ENCODE peak calls at places on chromosomes 3 and 15, in seven cellular contexts. X is stomach, U is A549, S is transverse colon, B is Peyer's patch, N is H1, A is esophagus squamous epithelium. T is an unnamed sample. For H3K4me1, the result is how much of the 10 kb centered on the place peaks cover.

GRCh38 chr3:139225551-139225950 is 118.3 kb upstream of the MRPS22 start:
- DNase-seq in X (no peak), U (no peak), S (no peak), B (no peak), N (no peak), A (no peak), T (no peak)

GRCh38 chr15:57881972-57882371 is 175.5 kb downstream of the POLR2M start:
- DNase-seq in X (no peak), U (no peak), S (no peak), B (no peak), N (no peak), A (no peak), T (no peak)

GRCh38 chr3:104879919-104880318 is 486.8 kb upstream of the ALCAM start:
- DNase-seq in X (no peak), U (no peak), S (no peak), B (no peak), N (no peak), A (no peak), T (no peak)

GRCh38 chr15:37773111-37773860 is 161.2 kb upstream of the TMCO5A start:
- DNase-seq in X (no peak), U (no peak), S (no peak), B (no peak), N (no peak), A (no peak), T (no peak)

GRCh38 chr3:135366816-135367215 is 571.8 kb downstream of the EPHB1 start:
- DNase-seq in X (no peak), U (no peak), S (no peak), B (no peak), N (no peak), A (no peak), T (no peak)

GRCh38 chr3:69747511-69748248 is 8.4 kb downstream of the MITF start:
- DNase-seq in X (no peak), U (no peak), S (no peak), B (no peak), N (no peak), A (no peak), T (no peak)

GRCh38 chr15:40281057-40281850 is 1.6 kb downstream of the ANKRD63 start:
- DNase-seq in X (no peak), U (no peak), S (no peak), B (no peak), N (peak), A (no peak), T (no peak)

GRCh38 chr3:159170436-159171003 is 368.7 kb downstream of the MFSD1 start:
- DNase-seq in X (no peak), U (no peak), S (no peak), B (no peak), N (no peak), A (no peak), T (no peak)

GRCh38 chr3:49924683-49925082 is 4.9 kb downstream of the MON1A start:
- DNase-seq in X (no peak), U (peak), S (no peak), B (no peak), N (no peak), A (no peak), T (no peak)

GRCh38 chr15:92463826-92464225 is 70.1 kb downstream of the ST8SIA2 start:
- DNase-seq in X (no peak), U (peak), S (no peak), B (no peak), N (no peak), A (no peak), T (no peak)

GRCh38 chr15:60326824-60327654 is 70.7 kb downstream of the ANXA2 start:
- DNase-seq in X (no peak), U (peak), S (no peak), B (no peak), N (no peak), A (no peak), T (no peak)

GRCh38 chr3:7876741-7877297 is 624.8 kb upstream of the LMCD1 start:
- DNase-seq in X (no peak), U (no peak), S (no peak), B (no peak), N (no peak), A (no peak), T (no peak)

GRCh38 chr3:165273411-165273810 is 77.2 kb upstream of the SLITRK3 start:
- DNase-seq in X (no peak), U (no peak), S (no peak), B (no peak), N (no peak), A (no peak), T (no peak)

GRCh38 chr3:155130001-155130400 is 49.9 kb downstream of the MME start:
- DNase-seq in X (no peak), U (no peak), S (no peak), B (no peak), N (no peak), A (no peak), T (no peak)

GRCh38 chr3:51621091-51621892 is 49.8 kb upstream of the TEX264 start:
- DNase-seq in X (no peak), U (no peak), S (no peak), B (no peak), N (no peak), A (no peak), T (no peak)

GRCh38 chr3:14411166-14411526 is 8.7 kb downstream of the SLC6A6 start:
- DNase-seq in X (peak), U (peak), S (no peak), B (no peak), N (no peak), A (no peak), T (no peak)

GRCh38 chr3:14413381-14414071 is 11.1 kb downstream of the SLC6A6 start:
- DNase-seq in X (no peak), U (peak), S (no peak), B (no peak), N (no peak), A (no peak), T (no peak)

GRCh38 chr3:14412831-14413380 is 10.5 kb downstream of the SLC6A6 start:
- DNase-seq in X (no peak), U (no peak), S (no peak), B (no peak), N (peak), A (no peak), T (no peak)

GRCh38 chr3:14410501-14411165 is 8.2 kb downstream of the SLC6A6 start:
- DNase-seq in X (peak), U (peak), S (peak), B (no peak), N (no peak), A (no peak), T (no peak)

DNA sequence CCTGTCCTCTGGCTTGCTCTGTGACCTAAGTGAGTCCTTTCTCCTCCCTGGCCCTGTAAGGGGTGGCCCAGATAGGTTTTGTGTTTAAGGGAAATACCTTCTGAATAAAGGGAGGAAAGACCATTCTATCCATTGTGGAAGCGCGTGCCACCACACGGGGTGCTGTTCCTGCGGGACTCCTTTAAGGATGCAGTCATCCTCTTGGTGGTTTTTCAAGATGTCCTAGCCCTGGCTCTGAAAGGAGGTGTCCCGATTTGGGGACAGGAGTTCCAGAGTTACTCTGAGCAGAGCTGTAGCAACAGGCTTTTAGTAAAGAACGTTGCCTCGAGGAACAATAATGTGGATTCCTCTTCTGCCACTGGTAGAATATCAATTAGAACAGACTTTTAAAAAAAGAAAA is 9.6 kb downstream of the SLC6A6 start:
- DNase-seq in X (no peak), U (peak), S (no peak), B (no peak), N (peak), A (no peak), T (no peak)
- TF ChIP-seq CTCF in X (no peak), U (no peak), S (no peak), B (no peak), N (no peak), A (no peak), T (no peak)

DNA sequence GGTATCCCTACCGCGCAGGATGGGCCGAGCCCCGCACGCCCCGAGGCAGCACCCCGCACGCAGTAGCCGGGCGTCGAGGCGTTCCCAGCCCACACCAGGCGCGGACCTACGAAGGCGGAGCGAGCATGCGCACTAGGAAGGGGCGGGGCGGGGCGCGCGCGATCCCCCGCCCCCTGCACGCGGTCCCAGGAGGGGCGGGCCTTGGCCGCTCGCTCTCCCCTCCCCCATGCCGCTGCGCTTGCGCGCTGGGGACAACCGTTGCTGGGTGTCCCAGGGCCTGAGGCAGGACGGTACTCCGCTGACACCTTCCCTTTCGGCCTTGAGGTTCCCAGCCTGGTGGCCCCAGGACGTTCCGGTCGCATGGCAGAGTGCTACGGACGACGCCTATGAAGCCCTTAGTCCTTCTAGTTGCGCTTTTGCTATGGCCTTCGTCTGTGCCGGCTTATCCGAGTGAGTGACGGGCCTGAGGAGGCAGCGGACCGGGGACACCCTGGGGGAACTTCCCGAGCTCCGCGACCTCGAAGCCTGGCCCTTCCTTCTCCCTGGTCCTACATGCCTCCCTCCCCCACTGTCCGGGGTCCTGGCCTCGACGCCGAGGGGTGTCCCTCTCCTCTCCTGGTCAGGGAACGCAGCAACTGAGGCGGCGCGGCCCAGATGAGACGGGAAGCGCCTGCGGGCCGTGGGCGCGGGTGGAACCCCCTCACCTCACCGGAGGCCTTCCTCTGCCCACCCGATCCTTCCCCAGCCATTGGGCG is at the start of gene SPESP1:
- DNase-seq in X (peak), U (no peak), S (peak), B (peak), N (no peak), A (no peak), T (peak)
- TF ChIP-seq POLR2A in X (no peak), U (no peak), S (no peak), B (no peak), N (no peak), A (no peak), T (no peak)

GRCh38 chr15:31265090-31265870 is 61.4 kb upstream of the KLF13 start:
- DNase-seq in X (peak), U (no peak), S (peak), B (peak), N (peak), A (no peak), T (peak)
- H3K4me1 ChIP-seq in X (under half), U (under half), S (under half), B (under half), N (under half), A (under half), T (under half)

DNA sequence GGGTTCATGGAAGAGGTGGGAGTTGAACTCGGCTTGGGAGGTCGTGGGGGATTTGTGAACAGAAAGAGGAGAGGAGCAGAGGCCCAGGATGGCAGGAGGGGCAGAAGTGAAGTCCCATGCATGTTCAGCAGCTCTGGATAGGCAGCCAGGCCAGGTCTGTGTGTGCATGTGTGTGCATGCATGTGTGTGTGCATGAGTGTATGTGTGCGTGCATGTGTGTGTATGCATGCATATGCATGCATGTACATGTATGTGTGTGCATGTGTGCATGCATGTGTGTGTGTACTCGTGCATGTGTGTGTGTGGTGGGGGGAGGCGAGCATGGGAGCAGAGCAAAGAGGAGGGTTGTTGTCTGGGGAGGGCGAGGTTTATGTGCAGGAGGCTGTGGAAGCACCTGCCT is 178.4 kb downstream of the RPLP1 start:
- DNase-seq in X (no peak), U (no peak), S (no peak), B (no peak), N (no peak), A (no peak), T (no peak)
- TF ChIP-seq CTCF in X (no peak), U (no peak), S (no peak), B (no peak), N (no peak), A (no peak), T (no peak)

DNA sequence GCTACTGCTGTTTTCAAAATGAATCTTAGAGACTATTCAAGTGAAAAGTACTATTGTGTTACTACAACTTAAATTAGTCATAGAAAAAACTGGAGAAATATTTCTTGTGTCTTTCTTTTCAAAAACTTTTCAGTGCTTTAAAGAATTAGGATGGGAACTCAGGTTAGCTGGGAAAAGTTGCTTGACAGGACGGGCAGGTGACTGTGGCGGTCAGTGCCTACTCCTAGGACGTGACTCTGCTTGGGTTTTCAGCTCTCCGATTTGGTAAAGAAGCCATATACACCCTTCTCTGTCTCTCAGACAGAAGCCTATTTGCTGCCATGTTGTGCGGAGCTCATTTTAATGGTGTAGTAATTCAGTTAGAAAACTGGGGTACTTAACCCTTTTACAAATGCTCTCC is 89.8 kb upstream of the CACNA2D3 start:
- DNase-seq in X (no peak), U (no peak), S (no peak), B (no peak), N (no peak), A (no peak), T (no peak)
- TF ChIP-seq POLR2A in X (no peak), U (no peak), S (no peak), B (no peak), N (no peak), A (no peak), T (no peak)

GRCh38 chr3:157098121-157098822 is 61.7 kb downstream of the CCNL1 start:
- DNase-seq in X (no peak), U (no peak), S (no peak), B (no peak), N (no peak), A (no peak), T (no peak)
- H3K4me1 ChIP-seq in X (under half), U (under half), S (under half), B (under half), N (under half), A (under half), T (under half)

GRCh38 chr3:31364711-31365110 is 168.0 kb upstream of the STT3B start:
- DNase-seq in X (no peak), U (no peak), S (no peak), B (no peak), N (no peak), A (no peak), T (no peak)
- TF ChIP-seq CTCF in X (no peak), U (no peak), S (no peak), B (no peak), N (no peak), A (no peak), T (no peak)

GRCh38 chr3:120741320-120741719 is 996 bp downstream of the RABL3 start:
- DNase-seq in X (no peak), U (no peak), S (no peak), B (no peak), N (no peak), A (no peak), T (no peak)

GRCh38 chr3:120743556-120744195 is 1.1 kb downstream of the GTF2E1 start:
- DNase-seq in X (no peak), U (no peak), S (no peak), B (no peak), N (no peak), A (no peak), T (no peak)

GRCh38 chr3:120742198-120743080 is at the start of the genes GTF2E1 and RABL3:
- DNase-seq in X (peak), U (peak), S (peak), B (peak), N (peak), A (peak), T (peak)

GRCh38 chr3:120743081-120743365 is 479 bp downstream of the GTF2E1 start:
- DNase-seq in X (no peak), U (no peak), S (no peak), B (no peak), N (no peak), A (no peak), T (no peak)

GRCh38 chr3:120741837-120742197 is 499 bp downstream of the RABL3 start:
- DNase-seq in X (peak), U (no peak), S (no peak), B (no peak), N (no peak), A (no peak), T (no peak)
- TF ChIP-seq POLR2A in X (no peak), U (no peak), S (no peak), B (peak), N (no peak), A (no peak), T (no peak)

T was measured in right lobe of liver.